ENCODE peak calls at places on chromosomes 2 and 18, in eight cellular contexts. Y is SJSA1, D is body of pancreas, A is heart right ventricle, J is breast epithelium, C is left ventricle myocardium inferior, I is mammary epithelial cell, E is tibial artery. L is an unnamed sample.

GRCh38 chr2:42971947-42972736 is 179.8 kb upstream of the HAAO start:
- DNase-seq in J (no peak), C (no peak), I (peak; percentile 79), A (no peak), D (no peak), E (no peak), Y (no peak), L (no peak)

GRCh38 chr2:167122389-167122788 is 234.1 kb downstream of the XIRP2 start:
- DNase-seq in A (no peak), J (no peak), Y (no peak), D (no peak), I (no peak), E (no peak), C (no peak), L (no peak)

GRCh38 chr2:129908721-129909373 is 70.6 kb upstream of the RAB6C start:
- DNase-seq in I (no peak), E (no peak), Y (no peak), A (no peak), C (no peak), D (no peak), J (no peak), L (peak; percentile 8)

GRCh38 chr2:60068755-60069154 is 484.7 kb downstream of the BCL11A start:
- DNase-seq in J (no peak), E (no peak), Y (no peak), I (no peak), D (no peak), C (no peak), A (no peak), L (no peak)

GRCh38 chr2:217986256-217986961 is 16.4 kb downstream of the TNS1 start:
- DNase-seq in I (no peak), C (no peak), E (peak; percentile 19), J (peak; percentile 7), D (no peak), Y (no peak), A (no peak), L (no peak)

GRCh38 chr18:22031581-22031980 is 137.8 kb upstream of the GATA6 start:
- DNase-seq in C (no peak), E (no peak), D (no peak), A (no peak), J (no peak), Y (no peak), I (no peak), L (no peak)

GRCh38 chr2:76163860-76164259 is 453.1 kb upstream of the GCFC2 start:
- DNase-seq in C (no peak), I (no peak), D (no peak), E (no peak), A (no peak), Y (no peak), J (no peak), L (no peak)

GRCh38 chr2:18559531-18559930 is 922 bp downstream of the RDH14 start:
- DNase-seq in A (no peak), E (no peak), D (no peak), I (no peak), Y (no peak), C (no peak), J (no peak), L (no peak)

GRCh38 chr2:3517948-3518495 is 1.3 kb downstream of the ADI1 start:
- DNase-seq in Y (peak; percentile 14), D (no peak), C (no peak), A (no peak), J (no peak), E (no peak), I (no peak), L (no peak)

GRCh38 chr2:74806913-74807312 is 27.0 kb upstream of the HK2 start:
- DNase-seq in I (no peak), E (no peak), J (no peak), A (no peak), C (no peak), D (no peak), Y (no peak), L (no peak)

GRCh38 chr2:212863185-212863588 is 288.2 kb downstream of the IKZF2 start:
- DNase-seq in J (no peak), A (no peak), E (no peak), Y (no peak), C (no peak), D (peak; percentile 2), I (peak; percentile 50), L (no peak)

GRCh38 chr18:57051586-57052044 is 95.3 kb upstream of the BOD1L2 start:
- DNase-seq in D (no peak), E (no peak), A (no peak), J (no peak), I (no peak), Y (no peak), C (no peak), L (no peak)

GRCh38 chr2:159399716-159400525 is 113.4 kb upstream of the WDSUB1 start:
- DNase-seq in J (no peak), I (peak; percentile 55), D (no peak), C (no peak), Y (peak; percentile 18), E (no peak), A (no peak), L (no peak)

GRCh38 chr18:26082475-26082874 is 7.9 kb downstream of the SS18 start:
- DNase-seq in A (no peak), J (no peak), C (no peak), D (no peak), E (no peak), Y (peak; percentile 2), I (no peak), L (no peak)

GRCh38 chr18:69969491-69969890 is 21.8 kb upstream of the CD226 start:
- DNase-seq in Y (no peak), J (no peak), E (no peak), D (no peak), I (no peak), A (no peak), C (no peak), L (no peak)

GRCh38 chr2:4047961-4048891 is 344.9 kb downstream of the DCDC2C start:
- DNase-seq in A (no peak), E (no peak), I (no peak), J (no peak), C (no peak), Y (no peak), D (no peak), L (no peak)

DNA sequence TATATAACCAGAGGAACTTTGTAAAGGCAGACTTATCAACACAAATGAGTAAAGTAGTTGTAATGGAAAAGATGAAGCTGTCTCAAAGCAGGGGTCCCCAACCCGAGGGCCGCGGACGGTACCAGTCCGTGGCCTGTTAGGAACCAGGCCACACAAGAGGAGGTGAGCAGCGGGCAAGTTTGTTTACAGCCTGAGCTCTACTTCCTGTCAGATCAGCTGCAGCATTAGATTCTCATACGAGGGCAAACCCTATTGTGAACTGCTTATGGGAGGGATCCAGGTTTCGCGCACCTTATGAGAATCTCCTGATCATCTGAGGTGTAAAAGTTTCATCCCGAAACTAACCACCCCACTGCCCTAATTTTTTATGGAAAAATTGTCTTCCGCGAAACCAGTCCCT is 57.4 kb upstream of the MSTN start:
- DNase-seq in I (no peak), Y (no peak), D (no peak), C (no peak), A (no peak), J (no peak), E (no peak), L (peak; percentile 43)
- H3K4me3 ChIP-seq in I (no peak overlapping the region), Y (no peak overlapping the region), D (no peak overlapping the region), C (peak overlapping the region; percentile 58), A (peak overlapping the region; percentile 46), J (peak overlapping the region; percentile 11), E (peak overlapping the region; percentile 16), L (peak overlapping the region; percentile 13)

DNA sequence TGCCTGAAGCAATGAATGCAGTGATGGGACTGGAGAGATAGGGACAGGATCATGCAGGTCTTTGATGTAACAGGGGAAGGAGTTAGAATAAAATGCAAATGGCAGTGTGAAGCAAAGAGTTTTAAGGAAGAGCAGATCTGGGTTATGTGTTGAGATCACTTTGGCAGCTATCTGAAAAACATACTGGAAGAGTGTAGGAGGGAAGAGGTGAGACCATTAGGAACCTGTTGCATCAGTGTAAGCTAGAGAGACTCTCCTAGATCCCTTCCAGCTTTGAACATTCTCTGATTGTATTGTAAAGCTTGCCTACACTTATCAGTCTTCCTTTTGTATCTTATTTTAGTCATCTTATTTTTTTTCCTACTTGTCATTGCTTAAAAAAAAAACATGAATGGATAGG is 10.5 kb downstream of the ACVR2A start:
- DNase-seq in A (no peak), C (no peak), I (no peak), J (no peak), Y (no peak), E (no peak), D (no peak), L (no peak)
- H3K27ac ChIP-seq in A (no peak overlapping the region), C (no peak overlapping the region), I (no peak overlapping the region), J (no peak overlapping the region), Y (no peak overlapping the region), E (no peak overlapping the region), D (no peak overlapping the region), L (no peak overlapping the region)

DNA sequence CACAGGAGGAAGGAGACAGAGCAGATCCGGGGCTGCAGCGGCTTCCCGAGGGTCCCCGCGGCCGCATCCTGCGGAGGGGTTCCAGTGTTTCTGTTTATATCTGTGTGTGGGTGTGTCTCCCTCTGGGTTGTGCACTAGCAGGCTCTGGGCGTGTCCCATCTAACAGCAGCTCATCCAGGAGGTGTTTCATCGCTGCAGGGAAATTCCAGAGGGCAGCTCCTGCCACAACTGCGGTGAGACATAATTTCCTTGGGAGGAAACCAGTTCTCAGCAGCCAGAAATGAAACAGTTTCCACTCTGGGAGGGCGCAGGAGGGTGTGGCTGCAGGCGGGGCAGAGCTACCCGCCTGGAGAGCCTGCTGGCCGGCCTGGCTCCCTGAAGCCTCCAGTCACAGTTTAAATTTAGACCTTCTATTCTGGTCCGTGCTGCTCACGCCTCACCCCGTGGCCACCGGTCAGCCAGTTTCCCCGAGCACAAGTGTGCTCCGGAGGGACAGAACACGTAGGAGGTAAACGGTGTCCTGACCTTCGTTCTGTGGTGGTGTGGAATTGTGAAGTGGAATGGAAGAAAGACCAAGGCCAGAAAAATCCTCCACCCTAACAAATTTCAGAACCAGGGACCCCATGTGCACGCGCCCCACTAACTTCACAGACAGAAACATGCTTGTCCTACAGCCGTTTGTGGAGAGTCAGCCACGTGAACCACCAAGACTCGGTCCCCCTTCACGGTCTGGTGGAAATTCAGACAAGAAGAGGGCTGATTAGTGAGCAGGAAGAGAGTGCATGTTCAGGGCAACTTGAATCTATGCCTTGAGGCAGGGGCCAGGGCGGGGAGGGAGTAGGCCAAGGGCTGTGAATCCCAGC is 50.2 kb downstream of the TEX44 start:
- DNase-seq in C (peak; percentile 86), D (peak; percentile 51), E (peak; percentile 93), A (peak; percentile 84), I (peak; percentile 99), Y (peak; percentile 97), J (peak; percentile 90), L (peak; percentile 89)
- H3K4me3 ChIP-seq in C (peak overlapping the region; percentile 53), D (no peak overlapping the region), E (peak overlapping the region; percentile 18), A (peak overlapping the region; percentile 37), I (no peak overlapping the region), Y (no peak overlapping the region), J (peak overlapping the region; percentile 60), L (no peak overlapping the region)

DNA sequence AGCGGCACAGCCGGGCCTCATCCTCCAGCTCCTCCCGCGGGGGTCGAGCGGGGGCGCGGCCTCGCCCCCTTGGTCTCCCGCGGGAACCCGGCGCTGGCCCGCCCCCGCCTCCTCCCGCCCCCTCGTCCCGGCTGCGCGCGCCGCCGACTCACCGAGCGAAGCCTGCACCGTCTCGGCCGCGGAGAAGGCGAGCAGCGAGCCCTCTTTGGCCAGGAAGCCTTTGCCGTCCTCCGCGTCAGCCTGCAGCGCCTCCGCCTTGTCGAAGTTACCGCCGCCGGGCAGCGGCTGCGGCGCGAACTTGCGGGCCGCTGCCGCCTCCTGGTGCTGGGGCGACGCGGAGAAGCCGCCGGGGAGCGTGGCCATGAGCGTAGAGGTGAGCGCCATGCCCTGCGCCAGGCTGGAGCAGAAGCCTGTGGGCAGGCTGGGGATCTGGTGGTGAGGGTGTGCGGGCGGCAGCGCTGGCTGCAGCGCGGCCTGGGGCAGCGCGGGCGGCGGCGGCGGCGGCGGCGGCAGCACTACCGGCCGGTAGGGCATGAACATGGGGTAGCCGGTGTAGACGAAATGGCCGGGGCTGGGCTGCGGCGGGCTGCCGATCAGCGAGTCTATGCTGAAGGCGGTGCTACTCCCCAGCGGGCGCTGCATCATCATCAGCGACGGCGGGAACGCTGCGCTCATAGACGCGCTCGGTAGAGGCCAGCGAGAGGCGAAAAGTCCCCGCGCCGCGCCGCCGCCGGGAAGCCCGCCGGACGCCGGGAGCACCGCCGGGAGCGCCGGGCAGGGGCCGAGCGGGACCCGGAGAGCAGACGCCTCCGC is 683 bp downstream of the GBX2 start:
- DNase-seq in E (no peak), I (peak; percentile 58), D (no peak), C (no peak), A (no peak), Y (peak; percentile 69), J (no peak), L (no peak)
- H3K27ac ChIP-seq in E (no peak overlapping the region), I (no peak overlapping the region), D (no peak overlapping the region), C (no peak overlapping the region), A (no peak overlapping the region), Y (peak overlapping the region; percentile 37), J (no peak overlapping the region), L (no peak overlapping the region)

L was measured in left lung.